ENCODE peak calls at places on chromosomes 13 and 19, in ten cellular contexts. O is fibroblast of mammary gland, E is heart right ventricle, A is Peyer's patch, L is thoracic aorta, D is mucosa of descending colon, F is Caco-2, Q is fibroblast of lung, J is HL-60, K is lower lobe of right lung. G is an unnamed sample.

GRCh38 chr13:109785141-109785891 is 1.1 kb downstream of the IRS2 start:
- DNase-seq in Q (peak; percentile 65), F (peak; percentile 59), O (peak; percentile 54), E (peak; percentile 28), K (peak; percentile 79), L (no peak), D (peak; percentile 66), A (peak; percentile 73), J (no peak), G (peak; percentile 68)

GRCh38 chr13:49898792-49899191 is 37.3 kb downstream of the SPRYD7 start:
- DNase-seq in K (no peak), J (no peak), A (no peak), F (no peak), L (no peak), Q (no peak), O (no peak), D (no peak), E (no peak), G (no peak)

GRCh38 chr13:39590466-39591036 is 12.4 kb downstream of the LHFPL6 start:
- DNase-seq in A (no peak), K (no peak), D (no peak), J (no peak), O (no peak), Q (no peak), L (no peak), E (no peak), F (no peak), G (no peak)

GRCh38 chr13:94550030-94550738 is 45.8 kb downstream of the TGDS start:
- DNase-seq in Q (peak; percentile 62), F (peak; percentile 69), D (no peak), E (no peak), L (no peak), O (peak; percentile 52), J (peak; percentile 2), K (no peak), A (no peak), G (peak; percentile 51)

GRCh38 chr19:2327773-2328400 is 499 bp downstream of the LSM7 start:
- DNase-seq in Q (peak; percentile 49), J (peak; percentile 75), A (no peak), D (no peak), L (peak; percentile 19), K (no peak), E (no peak), F (no peak), O (peak; percentile 86), G (peak; percentile 79)

GRCh38 chr19:41205995-41206394 is 13.0 kb downstream of the CYP2S1 start:
- DNase-seq in O (peak; percentile 50), K (no peak), F (no peak), A (no peak), E (no peak), J (no peak), D (no peak), Q (no peak), L (no peak), G (no peak)

GRCh38 chr19:48745208-48745995 is 1.3 kb downstream of the IZUMO1 start:
- DNase-seq in E (peak; percentile 68), D (no peak), K (no peak), A (no peak), L (no peak), F (peak; percentile 65), J (no peak), Q (peak; percentile 52), O (peak; percentile 64), G (peak; percentile 72)

GRCh38 chr19:38544569-38545315 is 73.0 kb downstream of the MAP4K1 start:
- DNase-seq in A (no peak), Q (no peak), J (no peak), O (no peak), E (no peak), F (no peak), L (no peak), K (peak; percentile 12), D (no peak), G (peak; percentile 7)

GRCh38 chr13:101149735-101150380 is 266.4 kb downstream of the NALCN start:
- DNase-seq in O (peak; percentile 62), J (no peak), A (no peak), L (no peak), F (no peak), K (no peak), D (no peak), E (no peak), Q (peak; percentile 71), G (peak; percentile 60)

GRCh38 chr13:92761710-92762109 is 464.9 kb upstream of the GPC6 start:
- DNase-seq in K (no peak), D (no peak), F (no peak), L (no peak), A (no peak), Q (no peak), J (no peak), E (no peak), O (no peak), G (no peak)

GRCh38 chr13:94325660-94326059 is 153.8 kb downstream of the DCT start:
- DNase-seq in A (no peak), F (no peak), L (no peak), J (no peak), K (no peak), O (peak; percentile 79), D (no peak), Q (no peak), E (peak; percentile 10), G (no peak)

DNA sequence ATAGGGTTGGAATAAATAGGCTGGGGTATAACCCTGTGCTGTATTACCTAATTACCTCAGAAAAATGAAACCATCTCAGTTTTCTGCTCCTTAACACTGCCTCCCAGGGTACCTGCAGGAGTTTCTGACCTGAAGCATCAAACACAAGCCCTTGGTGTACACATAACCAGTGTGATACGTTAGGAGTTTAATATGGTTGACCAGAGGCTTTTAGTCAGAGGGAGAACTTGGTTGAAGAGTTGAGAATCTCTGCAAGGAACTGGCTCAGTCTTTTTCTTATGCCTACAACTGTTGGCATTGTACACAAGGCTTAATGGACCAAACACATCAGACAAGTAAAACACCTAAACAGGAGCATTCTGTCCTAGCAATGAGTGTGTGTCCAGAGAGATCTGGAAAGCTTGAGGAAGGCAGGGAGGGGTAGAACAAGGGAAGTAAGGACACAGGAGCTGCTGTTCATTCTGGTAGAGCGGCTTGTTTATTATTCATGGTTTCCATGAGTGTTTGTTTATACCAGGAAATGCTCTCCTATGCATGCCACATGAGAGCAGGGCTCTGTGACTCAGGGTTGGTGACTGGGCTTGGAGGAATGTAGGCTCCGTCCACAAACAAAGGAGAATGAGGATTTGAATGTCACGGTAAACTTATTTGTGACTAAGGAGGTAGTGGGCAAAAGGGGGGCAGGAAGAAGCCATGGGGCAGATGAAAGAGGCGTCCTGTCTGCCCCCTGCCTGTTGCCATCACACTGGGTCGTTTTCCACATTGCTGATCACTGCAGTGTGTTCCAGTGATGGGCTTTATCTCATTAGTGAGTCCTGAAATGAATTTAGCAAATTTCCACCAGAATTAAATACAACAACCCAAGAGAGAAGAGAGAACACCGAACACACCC is 11.9 kb upstream of the SPATA13 start:
- DNase-seq in J (no peak), L (no peak), O (peak; percentile 98), E (no peak), A (peak; percentile 58), D (no peak), K (peak; percentile 60), F (peak; percentile 58), Q (peak; percentile 97), G (peak; percentile 97)
- TF ChIP-seq CTCF in J (no peak), L (no peak), O (peak; percentile 19), E (no peak), A (no peak), D (no peak), K (no peak), F (no peak), Q (peak; percentile 14), G (peak; percentile 25)

DNA sequence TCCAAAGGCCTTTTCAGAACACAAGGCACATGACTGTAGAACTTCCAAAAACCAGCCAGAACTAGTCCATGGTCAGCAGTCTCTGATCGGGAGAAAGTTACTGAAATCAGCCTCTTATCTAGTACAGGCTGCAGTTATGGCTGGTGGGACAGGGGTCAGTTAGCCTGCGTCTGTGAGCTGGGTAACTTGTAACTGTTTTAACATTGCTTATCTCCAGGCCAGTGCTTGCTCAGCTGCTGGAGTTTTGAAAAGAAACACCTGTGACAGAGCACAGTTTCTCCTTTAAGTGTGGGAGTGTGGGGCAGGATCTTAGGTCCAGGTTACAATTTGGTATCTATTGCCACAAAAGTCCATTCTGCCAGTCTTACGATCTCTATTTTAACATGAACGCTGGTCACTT is 924.1 kb downstream of the UQCRFS1 start:
- DNase-seq in K (no peak), A (no peak), Q (no peak), J (no peak), D (no peak), L (no peak), F (no peak), E (no peak), O (no peak), G (peak; percentile 14)
- H3K4me3 ChIP-seq in K (no peak overlapping the region), A (no peak overlapping the region), Q (no peak overlapping the region), J (no peak overlapping the region), D (no peak overlapping the region), L (no peak overlapping the region), F (no peak overlapping the region), E (no peak overlapping the region), O (no peak overlapping the region), G (no peak overlapping the region)

GRCh38 chr19:1222394-1222793 is 15.4 kb downstream of the CBARP start:
- DNase-seq in A (no peak), O (no peak), E (no peak), J (no peak), L (no peak), K (no peak), Q (no peak), F (no peak), D (no peak), G (no peak)
- TF ChIP-seq CTCF in A (no peak), O (no peak), E (no peak), J (no peak), L (no peak), K (no peak), Q (no peak), F (peak; percentile 14), D (no peak), G (peak; percentile 7)

GRCh38 chr13:25171517-25172302 is at the start of gene AMER2:
- DNase-seq in E (no peak), F (no peak), L (no peak), O (peak; percentile 11), D (no peak), K (no peak), Q (peak; percentile 12), J (no peak), A (no peak), G (peak; percentile 16)

GRCh38 chr13:25169951-25170553 is 2.0 kb downstream of the AMER2 start:
- DNase-seq in F (no peak), Q (no peak), O (no peak), D (no peak), E (no peak), K (no peak), L (no peak), A (no peak), J (no peak), G (no peak)

GRCh38 chr13:25170554-25171107 is 1.5 kb downstream of the AMER2 start:
- DNase-seq in D (no peak), E (no peak), K (no peak), J (no peak), O (no peak), L (no peak), A (no peak), F (no peak), Q (no peak), G (no peak)

GRCh38 chr13:25172303-25172630 is 179 bp upstream of the AMER2 start:
- DNase-seq in F (no peak), D (no peak), K (no peak), J (no peak), E (no peak), L (no peak), Q (no peak), O (no peak), A (no peak), G (no peak)

DNA sequence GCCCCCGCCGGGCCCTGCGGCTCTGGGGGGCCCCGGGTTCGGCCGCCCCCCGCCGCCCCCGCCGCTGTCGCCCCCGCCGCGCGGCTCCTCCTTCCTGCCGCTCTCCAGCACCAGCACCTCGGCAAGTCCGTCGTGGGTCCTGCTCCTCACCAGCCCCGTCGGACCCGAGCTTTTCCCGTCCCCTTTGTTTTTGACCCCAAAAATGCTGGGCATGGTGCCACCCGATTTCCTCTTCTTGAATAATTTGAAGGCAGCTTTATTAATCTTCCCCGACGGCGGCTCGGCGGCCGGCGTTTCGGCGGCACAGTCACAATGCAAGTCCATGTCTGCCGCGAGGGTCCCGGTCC is 945 bp downstream of the AMER2 start:
- DNase-seq in K (no peak), J (no peak), Q (no peak), A (no peak), F (no peak), L (no peak), D (no peak), E (no peak), O (no peak), G (no peak)
- H3K4me3 ChIP-seq in K (peak overlapping the region; percentile 39), J (no peak overlapping the region), Q (no peak overlapping the region), A (no peak overlapping the region), F (no peak overlapping the region), L (peak overlapping the region; percentile 61), D (no peak overlapping the region), E (peak overlapping the region; percentile 32), O (no peak overlapping the region), G (peak overlapping the region; percentile 36)

G was measured in fibroblast of pulmonary artery.